ENCODE peak calls at places on chromosome 2, in six cellular contexts. J is fibroblast of pulmonary artery, H is cardiac fibroblast, K is Calu3, O is fibroblast of mammary gland, R is lower lobe of right lung. C is an unnamed sample.

GRCh38 chr2:216023055-216023648 is 9.8 kb upstream of the MREG start:
- DNase-seq in J (peak), H (peak), K (peak), O (peak), R (no peak), C (no peak)

GRCh38 chr2:9800975-9801723 is 42.1 kb upstream of the TAF1B start:
- DNase-seq in J (peak), H (peak), K (peak), O (peak), R (peak), C (no peak)

GRCh38 chr2:10894264-10894935 is 17.3 kb upstream of the KCNF1 start:
- DNase-seq in J (no peak), H (no peak), K (no peak), O (no peak), R (no peak), C (no peak)

GRCh38 chr2:144325086-144325485 is 194.8 kb downstream of the ZEB2 start:
- DNase-seq in J (no peak), H (no peak), K (no peak), O (no peak), R (no peak), C (no peak)

GRCh38 chr2:26144031-26144430 is 28.9 kb upstream of the GAREM2 start:
- DNase-seq in J (no peak), H (no peak), K (peak), O (no peak), R (no peak), C (no peak)

GRCh38 chr2:150479075-150479915 is 8.2 kb downstream of the RND3 start:
- DNase-seq in J (no peak), H (peak), K (no peak), O (no peak), R (no peak), C (no peak)

GRCh38 chr2:68434981-68435380 is 32.1 kb downstream of the FBXO48 start:
- DNase-seq in J (no peak), H (no peak), K (no peak), O (peak), R (no peak), C (no peak)

GRCh38 chr2:122255924-122256323 is 500.5 kb downstream of the TSN start:
- DNase-seq in J (no peak), H (no peak), K (no peak), O (peak), R (no peak), C (no peak)

GRCh38 chr2:28512607-28512965 is 16.7 kb downstream of the PLB1 start:
- DNase-seq in J (no peak), H (no peak), K (no peak), O (no peak), R (no peak), C (no peak)

GRCh38 chr2:207939342-207940108 is 85.8 kb downstream of the PLEKHM3 start:
- DNase-seq in J (no peak), H (no peak), K (no peak), O (no peak), R (no peak), C (no peak)

GRCh38 chr2:218472980-218473379 is 54.1 kb downstream of the VIL1 start:
- DNase-seq in J (no peak), H (no peak), K (no peak), O (no peak), R (no peak), C (no peak)

GRCh38 chr2:130328710-130329109 is 14.0 kb upstream of the IMP4 start:
- DNase-seq in J (no peak), H (no peak), K (no peak), O (no peak), R (no peak), C (no peak)

GRCh38 chr2:893311-893710 is 57.3 kb upstream of the SNTG2 start:
- DNase-seq in J (no peak), H (no peak), K (no peak), O (peak), R (no peak), C (no peak)

GRCh38 chr2:169365093-169365483 is 2.8 kb upstream of the LRP2 start:
- DNase-seq in J (no peak), H (no peak), K (no peak), O (no peak), R (no peak), C (no peak)

GRCh38 chr2:207901847-207902246 is 123.5 kb downstream of the PLEKHM3 start:
- DNase-seq in J (no peak), H (no peak), K (no peak), O (no peak), R (no peak), C (no peak)

GRCh38 chr2:241858206-241859016 is at the start of gene PDCD1:
- DNase-seq in J (no peak), H (no peak), K (peak), O (no peak), R (peak), C (peak)

GRCh38 chr2:218984239-218985020 is 554 bp downstream of the FEV start:
- DNase-seq in J (peak), H (peak), K (no peak), O (no peak), R (no peak), C (peak)

GRCh38 chr2:17309741-17310339 is 208.4 kb downstream of the RAD51AP2 start:
- DNase-seq in J (peak), H (peak), K (peak), O (peak), R (no peak), C (no peak)

GRCh38 chr2:170212625-170213280 is 34.8 kb downstream of the MYO3B start:
- DNase-seq in J (no peak), H (no peak), K (no peak), O (no peak), R (no peak), C (no peak)

GRCh38 chr2:142984657-142985056 is 107.2 kb downstream of the KYNU start:
- DNase-seq in J (no peak), H (no peak), K (no peak), O (no peak), R (no peak), C (no peak)

GRCh38 chr2:160405077-160405865 is 88.3 kb downstream of the RBMS1 start:
- DNase-seq in J (no peak), H (peak), K (no peak), O (no peak), R (no peak), C (no peak)

GRCh38 chr2:130729311-130730299 is 735 bp downstream of the GPR148 start:
- DNase-seq in J (no peak), H (no peak), K (no peak), O (no peak), R (no peak), C (no peak)

GRCh38 chr2:85009019-85009618 is 38.2 kb downstream of the KCMF1 start:
- DNase-seq in J (no peak), H (no peak), K (no peak), O (no peak), R (no peak), C (no peak)

GRCh38 chr2:65035544-65035943 is 20.7 kb upstream of the CEP68 start:
- DNase-seq in J (no peak), H (no peak), K (no peak), O (no peak), R (no peak), C (no peak)

GRCh38 chr2:23478933-23479683 is 94.1 kb downstream of the KLHL29 start:
- DNase-seq in J (no peak), H (no peak), K (no peak), O (no peak), R (no peak), C (no peak)

DNA sequence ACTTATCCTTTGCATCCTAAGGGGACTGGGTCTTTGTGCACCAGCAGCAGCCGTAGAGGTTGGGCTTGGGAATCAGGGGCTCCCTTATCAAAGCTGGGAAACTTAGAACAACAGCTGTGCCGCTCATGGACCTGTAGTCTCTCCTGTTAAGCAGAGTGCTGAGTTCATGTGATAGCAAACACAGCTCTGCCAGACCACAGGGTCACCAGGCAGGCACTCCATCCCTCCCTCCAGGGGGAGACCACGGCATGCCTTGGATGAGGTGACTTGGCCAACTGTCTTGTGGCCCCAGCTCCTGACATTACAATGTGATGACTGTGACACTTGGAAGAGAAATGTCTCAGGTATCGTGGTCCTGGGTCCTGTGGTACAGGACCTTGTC is 60.0 kb downstream of the DGKD start:
- DNase-seq in J (no peak), H (peak), K (peak), O (no peak), R (no peak), C (no peak)
- TF ChIP-seq CTCF in J (no peak), H (no peak), K (no peak), O (no peak), R (no peak), C (no peak)

GRCh38 chr2:42783511-42783910 is 8.9 kb downstream of the HAAO start:
- DNase-seq in J (no peak), H (no peak), K (no peak), O (no peak), R (no peak), C (no peak)

GRCh38 chr2:42775812-42776211 is 11.9 kb upstream of the OXER1 start:
- DNase-seq in J (no peak), H (no peak), K (no peak), O (no peak), R (no peak), C (no peak)

GRCh38 chr2:42784204-42784880 is 8.0 kb downstream of the HAAO start:
- DNase-seq in J (no peak), H (no peak), K (no peak), O (no peak), R (no peak), C (no peak)

GRCh38 chr2:42777883-42778805 is 14.2 kb upstream of the OXER1 start:
- DNase-seq in J (no peak), H (no peak), K (no peak), O (peak), R (no peak), C (peak)

GRCh38 chr2:42781204-42781603 is 11.2 kb downstream of the HAAO start:
- DNase-seq in J (no peak), H (no peak), K (no peak), O (no peak), R (no peak), C (no peak)
- TF ChIP-seq CTCF in J (no peak), H (no peak), K (no peak), O (no peak), R (no peak), C (no peak)

GRCh38 chr2:234047361-234047760 is 3.1 kb upstream of the SPP2 start:
- DNase-seq in J (no peak), H (no peak), K (no peak), O (peak), R (no peak), C (no peak)
- TF ChIP-seq CTCF in J (no peak), H (no peak), K (no peak), O (no peak), R (no peak), C (no peak)

DNA sequence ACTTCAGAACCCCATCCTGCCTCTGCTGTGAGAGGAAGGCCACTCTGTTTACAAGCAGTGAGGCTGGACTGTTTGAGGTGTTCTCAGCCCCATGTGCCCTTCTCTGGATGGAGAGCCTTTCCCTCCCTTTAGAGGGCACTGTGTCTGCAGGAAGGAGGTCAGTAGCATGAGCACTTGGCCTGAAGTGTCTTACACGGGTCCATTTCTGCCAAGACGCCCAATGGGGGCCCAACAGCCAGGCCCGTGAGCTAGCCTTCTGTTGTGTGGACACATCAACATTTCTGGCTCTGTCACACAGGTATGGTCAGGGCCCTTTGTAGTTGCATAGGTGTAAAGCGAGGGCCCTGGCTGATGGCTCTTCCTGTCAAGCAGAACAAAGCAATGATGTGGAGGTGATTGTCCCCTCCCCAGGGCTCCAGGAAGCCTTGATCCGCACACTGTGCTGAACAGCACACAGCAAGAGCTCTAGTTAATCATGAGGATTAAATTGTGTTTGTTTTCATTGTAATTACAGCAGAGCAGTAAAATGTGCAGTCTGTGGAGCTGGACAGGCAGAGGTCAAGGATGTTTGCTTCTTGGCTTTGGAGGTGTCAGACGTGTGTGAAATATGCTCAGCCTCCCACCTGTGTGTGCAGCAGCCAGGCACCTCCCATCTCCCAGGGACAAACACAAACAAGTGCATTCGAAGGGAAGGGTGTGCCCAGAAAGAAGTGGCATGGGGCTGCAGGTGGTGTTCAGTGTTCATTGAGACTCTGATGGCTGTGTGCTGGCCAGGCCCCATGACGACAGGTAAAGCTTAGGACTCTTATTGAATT is 132.1 kb downstream of the SH3RF3 start:
- DNase-seq in J (peak), H (peak), K (no peak), O (peak), R (no peak), C (peak)
- TF ChIP-seq CTCF in J (peak), H (peak), K (no peak), O (peak), R (peak), C (no peak)